ENCODE peak calls at places on chromosomes 1 and 21, in eight cellular contexts. S is prostate gland; U is Calu3; R is heart left ventricle; B is RWPE1; O is lower lobe of right lung; A is CD4-positive, alpha-beta T cell; D is WERI-Rb-1. L is an unnamed sample.

GRCh38 chr1:40401427-40402201 is 28.1 kb downstream of the SMAP2 start:
- DNase-seq in R (no peak), U (no peak), D (no peak), B (no peak), A (no peak), O (no peak), S (no peak), L (no peak)

GRCh38 chr1:56436338-56436695 is 143.0 kb downstream of the PLPP3 start:
- DNase-seq in A (no peak), B (no peak), U (no peak), R (no peak), S (no peak), D (no peak), O (no peak), L (no peak)

GRCh38 chr1:201348211-201348566 is 29.3 kb downstream of the TNNT2 start:
- DNase-seq in O (peak; percentile 45), S (no peak), B (peak; percentile 91), U (peak; percentile 80), R (no peak), D (peak; percentile 88), A (no peak), L (no peak)

GRCh38 chr1:206489980-206490534 is 17.3 kb upstream of the RASSF5 start:
- DNase-seq in A (peak; percentile 67), S (peak; percentile 63), R (peak; percentile 74), U (peak; percentile 84), B (peak; percentile 93), D (peak; percentile 95), O (peak; percentile 81), L (no peak)

GRCh38 chr1:94992161-94992560 is 65.3 kb upstream of the CNN3 start:
- DNase-seq in S (no peak), O (no peak), U (no peak), B (no peak), D (no peak), A (no peak), R (no peak), L (no peak)

GRCh38 chr1:198408716-198409115 is 131.8 kb downstream of the ATP6V1G3 start:
- DNase-seq in B (no peak), A (no peak), D (no peak), U (no peak), R (no peak), S (no peak), O (no peak), L (no peak)

GRCh38 chr1:43443197-43443946 is 10.4 kb downstream of the HYI start:
- DNase-seq in O (no peak), A (no peak), S (no peak), B (no peak), D (no peak), U (no peak), R (peak; percentile 16), L (no peak)

GRCh38 chr1:47914952-47915676 is 82.1 kb downstream of the TRABD2B start:
- DNase-seq in A (no peak), U (no peak), S (no peak), D (no peak), B (no peak), R (no peak), O (no peak), L (no peak)

DNA sequence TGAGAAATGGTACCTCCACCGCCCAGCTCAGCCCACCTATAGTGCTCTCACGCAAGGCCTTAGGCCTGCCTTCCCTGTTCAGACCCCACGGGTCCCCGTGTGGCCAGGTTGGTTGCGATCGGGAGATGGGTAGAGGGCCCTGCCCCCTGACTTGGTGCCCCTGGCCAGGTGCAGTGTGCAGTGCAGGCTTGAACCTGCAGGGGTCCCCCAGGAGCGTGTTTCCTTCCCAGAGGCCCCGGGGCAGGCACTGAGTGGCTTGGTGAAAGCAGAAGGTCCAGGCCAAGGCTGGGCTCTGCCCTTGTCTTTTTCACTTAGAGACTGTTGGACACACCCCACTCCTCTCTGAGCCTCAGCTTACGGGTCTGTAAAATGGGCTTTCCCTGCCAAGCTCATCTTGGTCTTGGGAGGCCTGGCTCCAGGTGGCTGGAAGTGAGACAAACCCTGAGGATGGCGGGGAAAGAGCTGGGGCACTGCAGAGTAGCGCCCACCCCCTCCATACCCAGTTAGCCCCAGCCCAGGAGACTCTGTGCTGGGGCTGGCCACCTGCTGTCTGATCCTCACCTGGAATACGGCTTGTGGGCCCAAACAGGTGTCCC is 9.3 kb upstream of the HES5 start:
- DNase-seq in A (no peak), R (no peak), U (peak; percentile 23), B (no peak), O (no peak), D (peak; percentile 64), S (no peak), L (no peak)
- TF ChIP-seq CTCF in A (peak; percentile 33), R (peak; percentile 22), U (no peak), B (no peak), O (peak; percentile 29), D (peak; percentile 67), S (no peak), L (no peak)

GRCh38 chr21:43718872-43719747 is at the start of gene PDXK:
- DNase-seq in A (peak; percentile 65), D (peak; percentile 88), B (peak; percentile 79), S (peak; percentile 87), R (peak; percentile 90), U (peak; percentile 86), O (peak; percentile 91), L (no peak)
- TF ChIP-seq CTCF in A (no peak), D (peak; percentile 44), B (peak; percentile 16), S (peak; percentile 34), R (no peak), U (no peak), O (no peak), L (no peak)

DNA sequence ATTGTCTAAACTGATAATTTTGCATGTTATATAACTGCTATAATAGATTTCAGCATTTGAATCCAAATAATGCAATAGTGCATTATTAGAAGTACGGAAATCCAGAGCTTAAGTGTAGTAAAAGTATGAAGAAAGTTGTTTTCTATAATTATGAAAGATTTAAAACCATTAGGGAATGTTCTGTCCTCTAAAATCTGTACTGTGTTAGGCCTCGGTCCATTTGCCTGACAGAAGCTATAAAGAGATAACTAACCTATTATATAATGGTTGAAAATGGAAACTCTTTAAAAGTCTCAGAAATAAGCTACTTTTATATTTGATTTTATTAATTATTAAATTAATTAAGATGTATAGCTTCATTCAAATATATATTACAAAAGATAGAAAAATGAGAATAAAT is 16.2 kb upstream of the RGS2 start:
- DNase-seq in S (no peak), D (no peak), O (no peak), B (no peak), A (no peak), R (no peak), U (no peak), L (no peak)
- TF ChIP-seq CTCF in S (no peak), D (no peak), O (no peak), B (no peak), A (no peak), R (no peak), U (no peak), L (no peak)

GRCh38 chr1:24316659-24317058 is 2.5 kb upstream of the GRHL3 start:
- DNase-seq in O (no peak), A (no peak), R (no peak), U (no peak), B (no peak), S (no peak), D (no peak), L (no peak)

GRCh38 chr1:24318988-24319863 is at the start of gene GRHL3:
- DNase-seq in R (no peak), A (peak; percentile 7), S (peak; percentile 73), O (peak; percentile 67), D (no peak), U (peak; percentile 62), B (peak; percentile 94), L (no peak)

GRCh38 chr1:24315391-24315790 is 3.8 kb upstream of the GRHL3 start:
- DNase-seq in D (no peak), O (no peak), B (no peak), U (no peak), S (no peak), A (no peak), R (no peak), L (no peak)

GRCh38 chr1:24318238-24318987 is 744 bp upstream of the GRHL3 start:
- DNase-seq in O (no peak), D (no peak), R (no peak), S (no peak), U (no peak), B (no peak), A (no peak), L (no peak)

GRCh38 chr1:24317081-24317480 is 2.1 kb upstream of the GRHL3 start:
- DNase-seq in A (no peak), U (peak; percentile 54), S (peak; percentile 72), R (no peak), B (peak; percentile 95), O (no peak), D (no peak), L (no peak)
- TF ChIP-seq CTCF in A (no peak), U (no peak), S (no peak), R (no peak), B (no peak), O (no peak), D (no peak), L (no peak)

GRCh38 chr1:32933742-32934322 is 30.8 kb downstream of the RNF19B start:
- DNase-seq in U (peak; percentile 43), S (peak; percentile 65), R (no peak), A (no peak), O (no peak), D (peak; percentile 28), B (peak; percentile 21), L (no peak)
- TF ChIP-seq CTCF in U (no peak), S (peak; percentile 3), R (no peak), A (peak; percentile 3), O (no peak), D (no peak), B (no peak), L (no peak)